ENCODE peak calls at places on chromosomes 7 and 10, in ten cellular contexts. Z is vagina, T is prostate gland, U is IMR-90, N is Peyer's patch, A is NB4, I is suprapubic skin, D is right lobe of liver, Y is thyroid gland, E is gastrocnemius medialis. K is an unnamed sample.

GRCh38 chr7:149637911-149638565 is 135.3 kb downstream of the ZNF467 start:
- DNase-seq in N (no peak), A (no peak), Y (no peak), E (no peak), D (no peak), U (no peak), I (no peak), T (no peak), Z (peak), K (no peak)

GRCh38 chr10:87930929-87931835 is 67.8 kb downstream of the PTEN start:
- DNase-seq in I (no peak), D (no peak), N (no peak), U (no peak), Y (no peak), A (no peak), E (no peak), T (no peak), Z (no peak), K (no peak)

GRCh38 chr10:81081887-81082620 is 544.4 kb downstream of the SH2D4B start:
- DNase-seq in E (no peak), U (peak), Y (no peak), Z (no peak), D (no peak), N (no peak), T (no peak), A (peak), I (no peak), K (no peak)

GRCh38 chr10:95245425-95246055 is 45.3 kb downstream of the PDLIM1 start:
- DNase-seq in I (no peak), A (no peak), D (no peak), Y (no peak), E (no peak), U (peak), T (no peak), Z (no peak), N (no peak), K (no peak)

GRCh38 chr10:52951819-52952218 is 179.2 kb upstream of the MBL2 start:
- DNase-seq in T (peak), E (no peak), D (peak), U (peak), N (no peak), I (no peak), Y (peak), A (peak), Z (no peak), K (peak)

GRCh38 chr10:132914732-132915131 is 27.6 kb downstream of the CFAP46 start:
- DNase-seq in E (peak), Y (peak), Z (no peak), N (no peak), A (no peak), D (peak), T (no peak), U (no peak), I (no peak), K (no peak)

GRCh38 chr7:37585064-37585463 is 98.5 kb upstream of the GPR141 start:
- DNase-seq in I (no peak), Y (no peak), N (no peak), D (no peak), U (no peak), Z (no peak), E (no peak), A (no peak), T (no peak), K (no peak)

GRCh38 chr10:86440874-86441838 is 74.6 kb upstream of the GRID1 start:
- DNase-seq in U (peak), N (no peak), Z (no peak), T (no peak), E (no peak), D (no peak), Y (no peak), I (no peak), A (no peak), K (no peak)

GRCh38 chr7:66739953-66740301 is 606 bp upstream of the RABGEF1 start:
- DNase-seq in U (no peak), I (no peak), Z (no peak), T (peak), E (no peak), A (peak), Y (no peak), D (peak), N (no peak), K (no peak)

GRCh38 chr10:63375006-63375405 is 90.8 kb downstream of the JMJD1C start:
- DNase-seq in U (no peak), I (no peak), T (no peak), Y (no peak), Z (no peak), A (no peak), E (no peak), D (no peak), N (no peak), K (no peak)

GRCh38 chr7:114823290-114823689 is 98.6 kb upstream of the MDFIC start:
- DNase-seq in I (no peak), D (no peak), Y (no peak), T (no peak), E (peak), U (peak), A (no peak), N (no peak), Z (no peak), K (no peak)

GRCh38 chr7:104931181-104931781 is 82.7 kb upstream of the KMT2E start:
- DNase-seq in Z (no peak), T (no peak), E (no peak), N (no peak), A (no peak), Y (no peak), U (no peak), I (no peak), D (no peak), K (no peak)

GRCh38 chr10:18140957-18141888 is 999 bp downstream of the CACNB2 start:
- DNase-seq in D (no peak), Y (peak), E (no peak), N (peak), I (no peak), T (no peak), Z (no peak), U (no peak), A (no peak), K (no peak)

GRCh38 chr10:75607576-75607975 is 176.2 kb downstream of the LRMDA start:
- DNase-seq in N (no peak), T (no peak), Z (no peak), U (no peak), I (no peak), A (no peak), E (no peak), Y (peak), D (no peak), K (no peak)

GRCh38 chr7:150791746-150792452 is 8.3 kb downstream of the TMEM176B start:
- DNase-seq in N (no peak), Z (no peak), T (no peak), A (no peak), D (no peak), E (no peak), U (no peak), Y (no peak), I (no peak), K (no peak)

GRCh38 chr7:37578350-37578749 is 105.2 kb upstream of the GPR141 start:
- DNase-seq in E (no peak), U (no peak), N (no peak), D (no peak), I (no peak), Y (no peak), Z (no peak), A (no peak), T (no peak), K (no peak)

GRCh38 chr10:24209946-24210491 is 1.1 kb downstream of the KIAA1217 start:
- DNase-seq in E (peak), Y (peak), I (no peak), D (no peak), U (peak), T (peak), N (no peak), Z (no peak), A (peak), K (peak)

GRCh38 chr7:23618241-23618640 is 21.1 kb downstream of the CCDC126 start:
- DNase-seq in A (no peak), Z (no peak), T (no peak), I (no peak), U (peak), Y (no peak), E (no peak), N (no peak), D (no peak), K (no peak)

GRCh38 chr7:16795624-16796023 is 9.2 kb downstream of the AGR2 start:
- DNase-seq in U (no peak), T (no peak), A (no peak), E (no peak), I (no peak), N (no peak), Y (no peak), Z (no peak), D (no peak), K (no peak)

GRCh38 chr7:108461855-108462254 is 5.6 kb upstream of the NRCAM start:
- DNase-seq in I (no peak), Y (no peak), N (no peak), U (no peak), T (no peak), E (no peak), Z (no peak), D (no peak), A (no peak), K (no peak)

GRCh38 chr10:51369903-51370302 is 295.6 kb downstream of the PRKG1 start:
- DNase-seq in D (no peak), Y (no peak), E (no peak), N (no peak), A (no peak), Z (no peak), T (no peak), U (peak), I (no peak), K (no peak)

GRCh38 chr7:115910541-115911164 is 119.9 kb downstream of the TFEC start:
- DNase-seq in T (no peak), E (no peak), I (no peak), Z (no peak), Y (no peak), U (peak), A (peak), N (no peak), D (no peak), K (no peak)

GRCh38 chr7:75914169-75914654 is 743 bp upstream of the POR start:
- DNase-seq in T (no peak), D (no peak), U (no peak), Y (peak), I (no peak), Z (no peak), A (no peak), E (no peak), N (no peak), K (peak)

GRCh38 chr7:76262683-76263402 is 39.6 kb upstream of the HSPB1 start:
- DNase-seq in N (no peak), T (peak), A (peak), E (peak), I (no peak), D (peak), U (peak), Z (no peak), Y (peak), K (no peak)

GRCh38 chr7:37440738-37441404 is 7.8 kb downstream of the ELMO1 start:
- DNase-seq in Y (peak), T (no peak), N (no peak), E (no peak), I (no peak), U (no peak), A (no peak), Z (no peak), D (no peak), K (peak)

GRCh38 chr10:88244781-88245350 is 338.3 kb downstream of the RNLS start:
- DNase-seq in T (no peak), I (no peak), A (no peak), U (no peak), E (no peak), N (no peak), Z (no peak), Y (no peak), D (no peak), K (no peak)

GRCh38 chr10:69213601-69214311 is 6.4 kb upstream of the HKDC1 start:
- DNase-seq in I (no peak), Z (no peak), E (no peak), A (no peak), U (no peak), T (no peak), Y (no peak), D (no peak), N (no peak), K (no peak)

GRCh38 chr10:35564276-35564982 is 40.7 kb upstream of the GJD4 start:
- DNase-seq in A (peak), U (peak), T (no peak), Y (no peak), E (no peak), N (no peak), D (peak), Z (no peak), I (no peak), K (no peak)

GRCh38 chr7:32518534-32519140 is 23.3 kb downstream of the AVL9 start:
- DNase-seq in U (peak), E (no peak), T (no peak), Y (no peak), A (peak), N (no peak), D (no peak), I (no peak), Z (no peak), K (no peak)

GRCh38 chr10:36448760-36449681 is 676.4 kb upstream of the ANKRD30A start:
- DNase-seq in E (no peak), I (no peak), Z (no peak), U (peak), Y (no peak), A (no peak), T (no peak), N (no peak), D (no peak), K (no peak)

GRCh38 chr7:105429746-105430612 is 41.3 kb upstream of the SRPK2 start:
- DNase-seq in T (peak), A (peak), U (peak), Y (peak), D (no peak), N (no peak), I (no peak), E (no peak), Z (no peak), K (peak)

GRCh38 chr7:74453321-74454011 is at the start of gene GTF2IRD1:
- DNase-seq in Z (no peak), I (no peak), E (peak), A (peak), D (peak), T (peak), N (peak), U (peak), Y (peak), K (peak)

GRCh38 chr10:121605708-121606107 is 7.5 kb upstream of the FGFR2 start:
- DNase-seq in D (no peak), I (no peak), N (no peak), U (no peak), E (no peak), T (no peak), A (no peak), Z (no peak), Y (no peak), K (no peak)

GRCh38 chr10:80503584-80504157 is 34.0 kb upstream of the SH2D4B start:
- DNase-seq in Z (no peak), T (no peak), E (no peak), N (no peak), U (no peak), D (no peak), I (no peak), A (no peak), Y (no peak), K (no peak)

GRCh38 chr10:83959330-83959729 is 180.0 kb upstream of the GHITM start:
- DNase-seq in N (no peak), A (peak), I (no peak), D (no peak), Z (no peak), E (no peak), Y (peak), T (no peak), U (no peak), K (no peak)

GRCh38 chr7:133676805-133677370 is 424.0 kb downstream of the EXOC4 start:
- DNase-seq in T (no peak), E (no peak), N (no peak), A (no peak), U (peak), I (no peak), Y (no peak), D (no peak), Z (no peak), K (no peak)

GRCh38 chr10:130621231-130621775 is 485.1 kb downstream of the GLRX3 start:
- DNase-seq in T (no peak), I (no peak), Y (no peak), U (no peak), D (no peak), E (no peak), A (peak), Z (no peak), N (no peak), K (no peak)

GRCh38 chr7:101373812-101374612 is 11.3 kb downstream of the COL26A1 start:
- DNase-seq in Z (no peak), U (no peak), T (no peak), N (no peak), D (no peak), I (no peak), Y (peak), A (no peak), E (no peak), K (peak)

GRCh38 chr7:28029036-28029435 is 151.6 kb downstream of the JAZF1 start:
- DNase-seq in A (no peak), U (peak), E (no peak), T (no peak), Y (no peak), N (no peak), I (no peak), Z (no peak), D (no peak), K (no peak)

GRCh38 chr10:71319042-71319799 is at the start of gene SLC29A3:
- DNase-seq in I (peak), T (peak), Y (peak), Z (no peak), N (peak), U (peak), A (peak), D (peak), E (peak), K (peak)

GRCh38 chr10:71320592-71320991 is 1.5 kb downstream of the SLC29A3 start:
- DNase-seq in T (no peak), E (no peak), Y (no peak), D (no peak), Z (no peak), U (no peak), I (no peak), A (no peak), N (no peak), K (no peak)

GRCh38 chr10:71321386-71321785 is 2.3 kb downstream of the SLC29A3 start:
- DNase-seq in E (no peak), D (no peak), Z (no peak), N (no peak), U (no peak), T (no peak), I (no peak), A (no peak), Y (no peak), K (no peak)

GRCh38 chr10:71316786-71317160 is 2.3 kb upstream of the SLC29A3 start:
- DNase-seq in I (no peak), Z (no peak), D (no peak), N (no peak), T (no peak), Y (no peak), U (no peak), E (no peak), A (peak), K (no peak)

DNA sequence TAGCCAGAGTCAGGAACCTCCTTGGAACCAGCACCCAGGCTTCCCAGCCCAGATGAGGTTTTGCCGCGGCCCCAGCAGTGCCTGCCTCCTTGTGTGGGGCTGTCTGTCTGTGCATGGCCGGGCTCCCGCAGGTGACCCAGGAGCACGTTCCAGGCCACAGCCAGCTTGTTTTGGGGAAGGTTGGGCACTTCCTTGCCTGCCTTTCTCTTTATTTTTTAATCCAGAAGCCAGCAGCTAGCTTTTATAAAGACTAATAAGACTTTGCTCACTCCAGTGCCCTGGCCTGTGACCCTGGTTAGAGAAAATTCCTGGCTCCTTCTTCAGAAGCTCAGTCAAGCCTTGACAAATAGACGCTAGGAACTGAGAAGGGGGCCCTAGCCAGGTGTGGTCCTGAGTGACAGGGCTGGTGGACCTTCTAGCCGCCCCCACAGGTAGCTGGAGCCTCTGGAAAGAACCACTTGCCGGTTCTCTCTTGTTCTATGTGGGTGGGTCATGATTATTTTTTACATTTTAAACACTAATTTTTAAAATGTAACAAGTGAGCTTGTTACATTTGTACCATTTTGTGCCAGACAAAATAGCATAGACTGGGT is 837 bp downstream of the SLC29A3 start:
- DNase-seq in U (no peak), Z (no peak), I (no peak), E (no peak), D (no peak), T (no peak), Y (no peak), A (no peak), N (no peak), K (no peak)
- H3K4me3 ChIP-seq in U (peak), Z (peak), I (peak), E (peak), D (peak), T (peak), Y (no peak), A (peak), N (peak), K (peak)

GRCh38 chr10:92240289-92241157 is 50.4 kb downstream of the CPEB3 start:
- DNase-seq in A (peak), N (peak), E (peak), T (peak), Z (no peak), U (peak), D (peak), I (peak), Y (peak), K (peak)
- TF ChIP-seq POLR2A in A (peak), N (peak), E (peak), T (peak), Z (peak), U (no peak), D (peak), I (peak), Y (peak), K (no peak)

GRCh38 chr7:15561840-15562239 is at the start of gene AGMO:
- DNase-seq in D (peak), Z (no peak), I (peak), T (no peak), N (peak), U (no peak), Y (peak), A (no peak), E (peak), K (peak)
- H3K4me3 ChIP-seq in D (peak), Z (no peak), I (peak), T (no peak), N (no peak), U (no peak), Y (no peak), A (no peak), E (peak), K (no peak)

GRCh38 chr7:129952653-129953560 is at the start of gene UBE2H:
- DNase-seq in Z (no peak), D (peak), T (peak), N (peak), Y (peak), I (peak), E (peak), U (peak), A (peak), K (peak)
- TF ChIP-seq POLR2A in Z (peak), D (peak), T (peak), N (peak), Y (peak), I (peak), E (peak), U (peak), A (peak), K (peak)

DNA sequence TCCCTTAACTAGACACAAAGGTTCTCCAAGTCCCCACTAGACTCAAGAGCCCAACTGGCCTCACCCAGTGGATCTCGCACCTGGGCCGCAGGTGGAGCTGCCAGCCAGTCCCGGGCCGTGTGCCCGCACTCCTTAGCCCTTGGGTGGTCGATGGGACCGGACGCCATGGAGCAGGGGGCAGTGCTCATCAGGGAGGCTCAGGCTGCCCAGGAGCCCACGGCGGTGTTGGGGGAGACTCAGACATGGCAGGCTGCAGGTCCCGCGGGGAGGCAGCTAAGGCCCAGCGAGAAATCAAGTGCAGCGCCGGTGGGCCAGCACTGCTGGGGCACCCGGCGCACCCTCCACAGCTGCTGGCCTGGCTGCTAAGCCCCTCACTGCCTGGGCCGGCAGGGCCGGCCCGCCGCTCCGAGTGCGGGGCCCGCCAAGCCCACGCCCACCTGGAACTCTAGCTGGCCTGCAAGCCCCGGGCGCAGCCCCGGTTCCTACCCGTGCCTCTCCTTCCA is 130.5 kb downstream of the RALA start:
- DNase-seq in D (no peak), N (no peak), T (no peak), Z (no peak), Y (no peak), U (no peak), I (no peak), E (no peak), A (no peak), K (no peak)
- H3K4me3 ChIP-seq in D (no peak), N (no peak), T (no peak), Z (no peak), Y (no peak), U (no peak), I (no peak), E (no peak), A (no peak), K (no peak)

GRCh38 chr10:102389894-102390293 is 5.6 kb upstream of the NFKB2 start:
- DNase-seq in E (no peak), D (no peak), Y (no peak), T (no peak), A (no peak), U (no peak), I (no peak), Z (no peak), N (no peak), K (no peak)

GRCh38 chr10:102394079-102394800 is 1.3 kb upstream of the NFKB2 start:
- DNase-seq in E (peak), Z (no peak), A (peak), D (peak), Y (peak), U (peak), T (peak), I (peak), N (peak), K (peak)

GRCh38 chr10:102394801-102395676 is 466 bp upstream of the NFKB2 start:
- DNase-seq in T (peak), D (peak), Y (peak), A (peak), U (peak), Z (no peak), I (peak), N (peak), E (peak), K (peak)

GRCh38 chr10:102393411-102394078 is 2.0 kb upstream of the NFKB2 start:
- DNase-seq in A (no peak), Y (no peak), T (no peak), N (no peak), E (no peak), U (no peak), Z (no peak), I (no peak), D (no peak), K (peak)

GRCh38 chr10:102392306-102392705 is 3.2 kb upstream of the NFKB2 start:
- DNase-seq in N (no peak), Z (no peak), Y (no peak), E (no peak), A (no peak), D (no peak), U (no peak), I (no peak), T (no peak), K (no peak)
- TF ChIP-seq POLR2A in N (no peak), Z (no peak), Y (no peak), E (no peak), A (no peak), D (no peak), U (no peak), I (no peak), T (no peak), K (no peak)

K was measured in heart left ventricle.